ENCODE peak calls at places on chromosomes 12 and 14, in ten cellular contexts. One of them, this sample, is unnamed.

GRCh38 chr12:101772019-101772774 is 32.9 kb upstream of the SYCP3 start:
- DNase-seq in Peyer's patch: no peak
- DNase-seq in brain microvascular endothelial cell: no peak
- DNase-seq in Karpas-422: no peak
- DNase-seq in AG09309: no peak
- DNase-seq in OCI-LY7: peak; percentile 90
- DNase-seq in CD4-positive, alpha-beta memory T cell: no peak
- DNase-seq in lung: no peak
- DNase-seq in endodermal cell: no peak
- DNase-seq in fibroblast of lung: no peak
- DNase-seq in this sample: no peak

GRCh38 chr12:128644664-128645296 is 179.0 kb downstream of the SLC15A4 start:
- DNase-seq in Peyer's patch: peak; percentile 90
- DNase-seq in brain microvascular endothelial cell: no peak
- DNase-seq in Karpas-422: peak; percentile 71
- DNase-seq in AG09309: no peak
- DNase-seq in OCI-LY7: peak; percentile 60
- DNase-seq in CD4-positive, alpha-beta memory T cell: no peak
- DNase-seq in lung: peak; percentile 33
- DNase-seq in endodermal cell: peak; percentile 96
- DNase-seq in fibroblast of lung: no peak
- DNase-seq in this sample: peak; percentile 83

GRCh38 chr12:106193404-106194215 is 54.2 kb downstream of the CKAP4 start:
- DNase-seq in Peyer's patch: no peak
- DNase-seq in brain microvascular endothelial cell: no peak
- DNase-seq in Karpas-422: no peak
- DNase-seq in AG09309: no peak
- DNase-seq in OCI-LY7: no peak
- DNase-seq in CD4-positive, alpha-beta memory T cell: no peak
- DNase-seq in lung: no peak
- DNase-seq in endodermal cell: no peak
- DNase-seq in fibroblast of lung: no peak
- DNase-seq in this sample: no peak

GRCh38 chr14:102206901-102207300 is 67.2 kb downstream of the WDR20 start:
- DNase-seq in Peyer's patch: no peak
- DNase-seq in brain microvascular endothelial cell: no peak
- DNase-seq in Karpas-422: no peak
- DNase-seq in AG09309: no peak
- DNase-seq in OCI-LY7: no peak
- DNase-seq in CD4-positive, alpha-beta memory T cell: no peak
- DNase-seq in lung: no peak
- DNase-seq in endodermal cell: no peak
- DNase-seq in fibroblast of lung: no peak
- DNase-seq in this sample: no peak

GRCh38 chr14:30223385-30223785 is 295.7 kb upstream of the PRKD1 start:
- DNase-seq in Peyer's patch: peak; percentile 46
- DNase-seq in brain microvascular endothelial cell: peak; percentile 76
- DNase-seq in Karpas-422: no peak
- DNase-seq in AG09309: peak; percentile 49
- DNase-seq in OCI-LY7: no peak
- DNase-seq in CD4-positive, alpha-beta memory T cell: no peak
- DNase-seq in lung: peak; percentile 81
- DNase-seq in endodermal cell: peak; percentile 49
- DNase-seq in fibroblast of lung: peak; percentile 95
- DNase-seq in this sample: peak; percentile 11

GRCh38 chr12:71558445-71558844 is 105.2 kb downstream of the ZFC3H1 start:
- DNase-seq in Peyer's patch: no peak
- DNase-seq in brain microvascular endothelial cell: no peak
- DNase-seq in Karpas-422: no peak
- DNase-seq in AG09309: no peak
- DNase-seq in OCI-LY7: no peak
- DNase-seq in CD4-positive, alpha-beta memory T cell: no peak
- DNase-seq in lung: no peak
- DNase-seq in endodermal cell: no peak
- DNase-seq in fibroblast of lung: no peak
- DNase-seq in this sample: no peak

GRCh38 chr12:14629832-14630688 is 62.4 kb upstream of the PLBD1 start:
- DNase-seq in Peyer's patch: peak; percentile 91
- DNase-seq in brain microvascular endothelial cell: peak; percentile 79
- DNase-seq in Karpas-422: peak; percentile 89
- DNase-seq in AG09309: peak; percentile 38
- DNase-seq in OCI-LY7: peak; percentile 82
- DNase-seq in CD4-positive, alpha-beta memory T cell: peak; percentile 65
- DNase-seq in lung: peak; percentile 64
- DNase-seq in endodermal cell: peak; percentile 96
- DNase-seq in fibroblast of lung: peak; percentile 75
- DNase-seq in this sample: peak; percentile 84

GRCh38 chr12:119940881-119941280 is 48.2 kb upstream of the BICDL1 start:
- DNase-seq in Peyer's patch: no peak
- DNase-seq in brain microvascular endothelial cell: peak; percentile 63
- DNase-seq in Karpas-422: no peak
- DNase-seq in AG09309: peak; percentile 13
- DNase-seq in OCI-LY7: no peak
- DNase-seq in CD4-positive, alpha-beta memory T cell: no peak
- DNase-seq in lung: no peak
- DNase-seq in endodermal cell: no peak
- DNase-seq in fibroblast of lung: peak; percentile 6
- DNase-seq in this sample: no peak

GRCh38 chr14:105856676-105857222 is 330.4 kb downstream of the TMEM121 start:
- DNase-seq in Peyer's patch: peak; percentile 40
- DNase-seq in brain microvascular endothelial cell: no peak
- DNase-seq in Karpas-422: no peak
- DNase-seq in AG09309: no peak
- DNase-seq in OCI-LY7: peak; percentile 71
- DNase-seq in CD4-positive, alpha-beta memory T cell: no peak
- DNase-seq in lung: no peak
- DNase-seq in endodermal cell: peak; percentile 4
- DNase-seq in fibroblast of lung: no peak
- DNase-seq in this sample: peak; percentile 4

GRCh38 chr12:94879542-94879941 is 124.0 kb downstream of the NDUFA12 start:
- DNase-seq in Peyer's patch: no peak
- DNase-seq in brain microvascular endothelial cell: no peak
- DNase-seq in Karpas-422: peak; percentile 65
- DNase-seq in AG09309: no peak
- DNase-seq in OCI-LY7: peak; percentile 32
- DNase-seq in CD4-positive, alpha-beta memory T cell: no peak
- DNase-seq in lung: no peak
- DNase-seq in endodermal cell: peak; percentile 84
- DNase-seq in fibroblast of lung: peak; percentile 14
- DNase-seq in this sample: no peak

GRCh38 chr12:30796508-30796780 is 41.7 kb upstream of the CAPRIN2 start:
- DNase-seq in Peyer's patch: no peak
- DNase-seq in brain microvascular endothelial cell: peak; percentile 51
- DNase-seq in Karpas-422: no peak
- DNase-seq in AG09309: no peak
- DNase-seq in OCI-LY7: no peak
- DNase-seq in CD4-positive, alpha-beta memory T cell: no peak
- DNase-seq in lung: no peak
- DNase-seq in endodermal cell: no peak
- DNase-seq in fibroblast of lung: peak; percentile 71
- DNase-seq in this sample: peak; percentile 13

GRCh38 chr12:30795410-30795659 is 40.6 kb upstream of the CAPRIN2 start:
- DNase-seq in Peyer's patch: no peak
- DNase-seq in brain microvascular endothelial cell: peak; percentile 80
- DNase-seq in Karpas-422: no peak
- DNase-seq in AG09309: no peak
- DNase-seq in OCI-LY7: no peak
- DNase-seq in CD4-positive, alpha-beta memory T cell: no peak
- DNase-seq in lung: no peak
- DNase-seq in endodermal cell: peak; percentile 97
- DNase-seq in fibroblast of lung: no peak
- DNase-seq in this sample: no peak

GRCh38 chr12:30797689-30798088 is 42.9 kb upstream of the CAPRIN2 start:
- DNase-seq in Peyer's patch: no peak
- DNase-seq in brain microvascular endothelial cell: no peak
- DNase-seq in Karpas-422: peak; percentile 51
- DNase-seq in AG09309: no peak
- DNase-seq in OCI-LY7: no peak
- DNase-seq in CD4-positive, alpha-beta memory T cell: no peak
- DNase-seq in lung: no peak
- DNase-seq in endodermal cell: no peak
- DNase-seq in fibroblast of lung: no peak
- DNase-seq in this sample: no peak

GRCh38 chr12:30795660-30796507 is 41.1 kb upstream of the CAPRIN2 start:
- DNase-seq in Peyer's patch: peak; percentile 63
- DNase-seq in brain microvascular endothelial cell: peak; percentile 92
- DNase-seq in Karpas-422: no peak
- DNase-seq in AG09309: no peak
- DNase-seq in OCI-LY7: no peak
- DNase-seq in CD4-positive, alpha-beta memory T cell: peak; percentile 23
- DNase-seq in lung: peak; percentile 48
- DNase-seq in endodermal cell: peak; percentile 96
- DNase-seq in fibroblast of lung: peak; percentile 70
- DNase-seq in this sample: peak; percentile 31

GRCh38 chr12:30796891-30797371 is 42.2 kb upstream of the CAPRIN2 start:
- DNase-seq in Peyer's patch: no peak
- DNase-seq in brain microvascular endothelial cell: peak; percentile 33
- DNase-seq in Karpas-422: no peak
- DNase-seq in AG09309: no peak
- DNase-seq in OCI-LY7: no peak
- DNase-seq in CD4-positive, alpha-beta memory T cell: no peak
- DNase-seq in lung: no peak
- DNase-seq in endodermal cell: peak; percentile 86
- DNase-seq in fibroblast of lung: peak; percentile 30
- DNase-seq in this sample: no peak
- H3K4me3 ChIP-seq in Peyer's patch: peak overlapping the region; percentile 33
- H3K4me3 ChIP-seq in brain microvascular endothelial cell: peak overlapping the region; percentile 72
- H3K4me3 ChIP-seq in Karpas-422: no peak overlapping the region
- H3K4me3 ChIP-seq in AG09309: peak overlapping the region; percentile 78
- H3K4me3 ChIP-seq in OCI-LY7: no peak overlapping the region
- H3K4me3 ChIP-seq in CD4-positive, alpha-beta memory T cell: no peak overlapping the region
- H3K4me3 ChIP-seq in lung: no peak overlapping the region
- H3K4me3 ChIP-seq in endodermal cell: peak overlapping the region; percentile 77
- H3K4me3 ChIP-seq in fibroblast of lung: peak overlapping the region; percentile 51
- H3K4me3 ChIP-seq in this sample: peak overlapping the region; percentile 49

GRCh38 chr14:38209572-38210159 is 2.0 kb downstream of the SSTR1 start:
- DNase-seq in Peyer's patch: no peak
- DNase-seq in brain microvascular endothelial cell: no peak
- DNase-seq in Karpas-422: no peak
- DNase-seq in AG09309: no peak
- DNase-seq in OCI-LY7: no peak
- DNase-seq in CD4-positive, alpha-beta memory T cell: no peak
- DNase-seq in lung: no peak
- DNase-seq in endodermal cell: no peak
- DNase-seq in fibroblast of lung: peak; percentile 38
- DNase-seq in this sample: no peak

GRCh38 chr14:38211258-38211735 is 3.6 kb downstream of the SSTR1 start:
- DNase-seq in Peyer's patch: no peak
- DNase-seq in brain microvascular endothelial cell: no peak
- DNase-seq in Karpas-422: no peak
- DNase-seq in AG09309: no peak
- DNase-seq in OCI-LY7: no peak
- DNase-seq in CD4-positive, alpha-beta memory T cell: no peak
- DNase-seq in lung: no peak
- DNase-seq in endodermal cell: peak; percentile 69
- DNase-seq in fibroblast of lung: no peak
- DNase-seq in this sample: no peak

GRCh38 chr14:38210587-38211257 is 3.0 kb downstream of the SSTR1 start:
- DNase-seq in Peyer's patch: peak; percentile 49
- DNase-seq in brain microvascular endothelial cell: no peak
- DNase-seq in Karpas-422: no peak
- DNase-seq in AG09309: no peak
- DNase-seq in OCI-LY7: no peak
- DNase-seq in CD4-positive, alpha-beta memory T cell: no peak
- DNase-seq in lung: no peak
- DNase-seq in endodermal cell: peak; percentile 78
- DNase-seq in fibroblast of lung: peak; percentile 73
- DNase-seq in this sample: no peak

GRCh38 chr14:38208825-38209562 is 1.3 kb downstream of the SSTR1 start:
- DNase-seq in Peyer's patch: peak; percentile 84
- DNase-seq in brain microvascular endothelial cell: no peak
- DNase-seq in Karpas-422: no peak
- DNase-seq in AG09309: peak; percentile 71
- DNase-seq in OCI-LY7: no peak
- DNase-seq in CD4-positive, alpha-beta memory T cell: no peak
- DNase-seq in lung: no peak
- DNase-seq in endodermal cell: peak; percentile 83
- DNase-seq in fibroblast of lung: peak; percentile 69
- DNase-seq in this sample: peak; percentile 83

GRCh38 chr14:38210168-38210567 is 2.5 kb downstream of the SSTR1 start:
- DNase-seq in Peyer's patch: no peak
- DNase-seq in brain microvascular endothelial cell: no peak
- DNase-seq in Karpas-422: no peak
- DNase-seq in AG09309: peak; percentile 69
- DNase-seq in OCI-LY7: no peak
- DNase-seq in CD4-positive, alpha-beta memory T cell: no peak
- DNase-seq in lung: no peak
- DNase-seq in endodermal cell: peak; percentile 64
- DNase-seq in fibroblast of lung: peak; percentile 65
- DNase-seq in this sample: no peak
- H3K4me3 ChIP-seq in Peyer's patch: no peak overlapping the region
- H3K4me3 ChIP-seq in brain microvascular endothelial cell: peak overlapping the region; percentile 20
- H3K4me3 ChIP-seq in Karpas-422: no peak overlapping the region
- H3K4me3 ChIP-seq in AG09309: peak overlapping the region; percentile 84
- H3K4me3 ChIP-seq in OCI-LY7: no peak overlapping the region
- H3K4me3 ChIP-seq in CD4-positive, alpha-beta memory T cell: no peak overlapping the region
- H3K4me3 ChIP-seq in lung: peak overlapping the region; percentile 46
- H3K4me3 ChIP-seq in endodermal cell: peak overlapping the region; percentile 83
- H3K4me3 ChIP-seq in fibroblast of lung: peak overlapping the region; percentile 46
- H3K4me3 ChIP-seq in this sample: peak overlapping the region; percentile 49

GRCh38 chr14:33799705-33800269 is 151.1 kb downstream of the EGLN3 start:
- DNase-seq in Peyer's patch: no peak
- DNase-seq in brain microvascular endothelial cell: no peak
- DNase-seq in Karpas-422: no peak
- DNase-seq in AG09309: no peak
- DNase-seq in OCI-LY7: no peak
- DNase-seq in CD4-positive, alpha-beta memory T cell: no peak
- DNase-seq in lung: no peak
- DNase-seq in endodermal cell: no peak
- DNase-seq in fibroblast of lung: no peak
- DNase-seq in this sample: no peak
- H3K4me3 ChIP-seq in Peyer's patch: no peak overlapping the region
- H3K4me3 ChIP-seq in brain microvascular endothelial cell: no peak overlapping the region
- H3K4me3 ChIP-seq in Karpas-422: no peak overlapping the region
- H3K4me3 ChIP-seq in AG09309: no peak overlapping the region
- H3K4me3 ChIP-seq in OCI-LY7: no peak overlapping the region
- H3K4me3 ChIP-seq in CD4-positive, alpha-beta memory T cell: no peak overlapping the region
- H3K4me3 ChIP-seq in lung: no peak overlapping the region
- H3K4me3 ChIP-seq in endodermal cell: no peak overlapping the region
- H3K4me3 ChIP-seq in fibroblast of lung: no peak overlapping the region
- H3K4me3 ChIP-seq in this sample: no peak overlapping the region

GRCh38 chr12:54628186-54628846 is 6.4 kb downstream of the LACRT start:
- DNase-seq in Peyer's patch: no peak
- DNase-seq in brain microvascular endothelial cell: no peak
- DNase-seq in Karpas-422: no peak
- DNase-seq in AG09309: no peak
- DNase-seq in OCI-LY7: no peak
- DNase-seq in CD4-positive, alpha-beta memory T cell: no peak
- DNase-seq in lung: no peak
- DNase-seq in endodermal cell: peak; percentile 11
- DNase-seq in fibroblast of lung: no peak
- DNase-seq in this sample: no peak
- H3K4me3 ChIP-seq in Peyer's patch: no peak overlapping the region
- H3K4me3 ChIP-seq in brain microvascular endothelial cell: no peak overlapping the region
- H3K4me3 ChIP-seq in Karpas-422: no peak overlapping the region
- H3K4me3 ChIP-seq in AG09309: no peak overlapping the region
- H3K4me3 ChIP-seq in OCI-LY7: no peak overlapping the region
- H3K4me3 ChIP-seq in CD4-positive, alpha-beta memory T cell: no peak overlapping the region
- H3K4me3 ChIP-seq in lung: no peak overlapping the region
- H3K4me3 ChIP-seq in endodermal cell: no peak overlapping the region
- H3K4me3 ChIP-seq in fibroblast of lung: no peak overlapping the region
- H3K4me3 ChIP-seq in this sample: no peak overlapping the region

GRCh38 chr12:16606201-16606849 is 363 bp upstream of the LMO3 start:
- DNase-seq in Peyer's patch: no peak
- DNase-seq in brain microvascular endothelial cell: peak; percentile 9
- DNase-seq in Karpas-422: no peak
- DNase-seq in AG09309: no peak
- DNase-seq in OCI-LY7: peak; percentile 67
- DNase-seq in CD4-positive, alpha-beta memory T cell: no peak
- DNase-seq in lung: peak; percentile 59
- DNase-seq in endodermal cell: peak; percentile 90
- DNase-seq in fibroblast of lung: peak; percentile 37
- DNase-seq in this sample: no peak
- H3K4me3 ChIP-seq in Peyer's patch: peak overlapping the region; percentile 18
- H3K4me3 ChIP-seq in brain microvascular endothelial cell: peak overlapping the region; percentile 54
- H3K4me3 ChIP-seq in Karpas-422: no peak overlapping the region
- H3K4me3 ChIP-seq in AG09309: no peak overlapping the region
- H3K4me3 ChIP-seq in OCI-LY7: peak overlapping the region; percentile 77
- H3K4me3 ChIP-seq in CD4-positive, alpha-beta memory T cell: no peak overlapping the region
- H3K4me3 ChIP-seq in lung: peak overlapping the region; percentile 50
- H3K4me3 ChIP-seq in endodermal cell: peak overlapping the region; percentile 85
- H3K4me3 ChIP-seq in fibroblast of lung: peak overlapping the region; percentile 46
- H3K4me3 ChIP-seq in this sample: peak overlapping the region; percentile 37